ENCODE peak calls at places on chromosomes 7 and 10, in four cellular contexts. H is AG10803, Q is neural progenitor cell, G is tibial artery. C is an unnamed sample.

GRCh38 chr7:154484406-154484805 is 432.2 kb downstream of the DPP6 start:
- DNase-seq in G (no peak), Q (peak; percentile 38), H (no peak), C (no peak)

GRCh38 chr10:126749030-126749655 is 78.7 kb upstream of the C10orf90 start:
- DNase-seq in H (peak; percentile 82), Q (peak; percentile 90), G (no peak), C (peak; percentile 79)

GRCh38 chr7:30164567-30164966 is 29.8 kb downstream of the MTURN start:
- DNase-seq in G (no peak), H (peak; percentile 65), Q (peak; percentile 67), C (peak; percentile 81)

GRCh38 chr7:83456413-83456812 is 192.5 kb downstream of the SEMA3E start:
- DNase-seq in G (no peak), H (no peak), Q (no peak), C (no peak)

GRCh38 chr7:26681819-26682418 is 182.5 kb downstream of the SKAP2 start:
- DNase-seq in G (no peak), H (peak; percentile 19), Q (no peak), C (peak; percentile 29)

GRCh38 chr10:59027975-59028640 is 148.3 kb upstream of the PHYHIPL start:
- DNase-seq in G (no peak), H (peak; percentile 66), Q (no peak), C (peak; percentile 29)

GRCh38 chr10:104311184-104311720 is 27.0 kb downstream of the ITPRIP start:
- DNase-seq in H (no peak), G (no peak), Q (no peak), C (no peak)

GRCh38 chr7:46881507-46882127 is 700.3 kb downstream of the TNS3 start:
- DNase-seq in G (no peak), H (no peak), Q (peak; percentile 2), C (peak; percentile 68)

GRCh38 chr7:64628721-64629120 is 37.2 kb upstream of the ZNF107 start:
- DNase-seq in H (no peak), Q (no peak), G (no peak), C (peak; percentile 51)

GRCh38 chr7:27636326-27637006 is 26.2 kb downstream of the HIBADH start:
- DNase-seq in Q (peak; percentile 65), H (peak; percentile 38), G (no peak), C (no peak)

GRCh38 chr7:50068850-50069551 is 24.0 kb downstream of the ZPBP start:
- DNase-seq in H (peak; percentile 51), G (no peak), Q (no peak), C (peak; percentile 76)

GRCh38 chr7:153835712-153836265 is 216.4 kb upstream of the DPP6 start:
- DNase-seq in Q (no peak), G (no peak), H (no peak), C (no peak)

GRCh38 chr7:23689165-23689564 is 9.2 kb downstream of the FAM221A start:
- DNase-seq in H (no peak), Q (no peak), G (no peak), C (no peak)

GRCh38 chr10:31708513-31708912 is 220.1 kb downstream of the ARHGAP12 start:
- DNase-seq in Q (peak; percentile 22), H (no peak), G (no peak), C (no peak)

GRCh38 chr10:122500194-122500593 is 38.8 kb downstream of the HTRA1 start:
- DNase-seq in H (no peak), Q (no peak), G (no peak), C (no peak)

GRCh38 chr7:127838816-127839415 is 186.9 kb downstream of the SND1 start:
- DNase-seq in Q (no peak), G (no peak), H (no peak), C (no peak)

GRCh38 chr7:26410156-26410555 is 118.5 kb downstream of the SNX10 start:
- DNase-seq in Q (peak; percentile 20), H (no peak), G (no peak), C (no peak)

GRCh38 chr10:125160856-125161569 is 650 bp upstream of the CTBP2 start:
- DNase-seq in G (peak; percentile 91), Q (peak; percentile 97), H (peak; percentile 79), C (peak; percentile 69)

GRCh38 chr7:22001345-22002004 is 55.8 kb upstream of the CDCA7L start:
- DNase-seq in H (peak; percentile 81), G (no peak), Q (peak; percentile 51), C (peak; percentile 92)

GRCh38 chr7:148299335-148299734 is 291.2 kb upstream of the C7orf33 start:
- DNase-seq in Q (no peak), H (no peak), G (no peak), C (no peak)

GRCh38 chr10:105840288-105840770 is 1199.2 kb downstream of the SORCS3 start:
- DNase-seq in Q (no peak), H (no peak), G (no peak), C (no peak)

GRCh38 chr10:70106958-70107791 is 25.4 kb downstream of the AIFM2 start:
- DNase-seq in Q (peak; percentile 76), H (no peak), G (no peak), C (no peak)

GRCh38 chr7:41942468-41943097 is 239.7 kb upstream of the INHBA start:
- DNase-seq in G (no peak), H (no peak), Q (peak; percentile 16), C (no peak)

GRCh38 chr7:17371656-17372524 is 73.4 kb downstream of the AHR start:
- DNase-seq in G (no peak), H (peak; percentile 97), Q (no peak), C (peak; percentile 97)

GRCh38 chr10:91467114-91467513 is 57.0 kb downstream of the HECTD2 start:
- DNase-seq in Q (no peak), H (no peak), G (no peak), C (no peak)

GRCh38 chr7:150311711-150312110 is 11.4 kb upstream of the LRRC61 start:
- DNase-seq in H (peak; percentile 36), Q (no peak), G (no peak), C (no peak)

GRCh38 chr10:91909178-91909677 is at the start of gene FGFBP3:
- DNase-seq in H (peak; percentile 26), G (no peak), Q (peak; percentile 85), C (peak; percentile 21)

GRCh38 chr7:55105952-55106351 is 87.1 kb downstream of the EGFR start:
- DNase-seq in Q (no peak), H (no peak), G (no peak), C (no peak)

GRCh38 chr7:55108818-55109217 is 90.0 kb downstream of the EGFR start:
- DNase-seq in G (no peak), H (no peak), Q (no peak), C (peak; percentile 52)

GRCh38 chr7:55108401-55108800 is 89.6 kb downstream of the EGFR start:
- DNase-seq in G (no peak), Q (no peak), H (peak; percentile 36), C (peak; percentile 44)

GRCh38 chr7:55109384-55110167 is 90.8 kb downstream of the EGFR start:
- DNase-seq in H (no peak), Q (no peak), G (no peak), C (peak; percentile 99)

GRCh38 chr7:55107946-55108345 is 89.1 kb downstream of the EGFR start:
- DNase-seq in G (no peak), H (no peak), Q (no peak), C (peak; percentile 75)
- TF ChIP-seq CTCF in G (no peak), H (no peak), Q (no peak), C (no peak)

DNA sequence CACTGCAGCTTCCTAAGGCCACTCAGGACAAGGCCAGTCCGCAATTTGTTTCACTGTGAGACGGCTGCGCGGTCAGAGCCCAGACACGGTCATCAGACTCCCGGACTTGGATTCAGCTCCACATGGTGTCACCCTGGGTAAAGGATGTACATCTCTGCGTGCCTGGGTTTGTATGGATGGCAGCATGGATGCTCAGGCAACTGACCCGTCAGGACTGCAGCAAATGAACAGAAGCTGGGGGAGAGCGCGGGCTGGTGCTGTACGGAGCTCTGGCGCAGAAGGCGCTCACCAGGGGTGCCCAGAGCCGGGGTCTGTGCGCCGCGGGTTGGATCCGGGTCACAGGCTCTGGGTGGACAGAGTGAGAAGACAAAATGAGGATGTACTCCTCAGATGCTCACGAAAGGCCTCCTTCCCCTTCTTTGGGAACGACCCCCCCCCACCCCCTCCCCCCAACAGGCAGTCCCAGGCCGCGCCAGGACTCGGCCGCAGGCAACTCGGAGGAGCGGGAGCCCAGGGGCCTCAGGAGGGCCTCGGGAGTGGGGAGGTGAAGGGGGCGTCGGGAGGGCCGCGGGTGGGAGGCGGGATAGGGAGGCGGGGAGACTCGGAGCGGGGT is 92.4 kb downstream of the CXCL12 start:
- DNase-seq in H (no peak), G (no peak), Q (peak; percentile 52), C (no peak)
- H3K4me3 ChIP-seq in H (no peak overlapping the region), G (no peak overlapping the region), Q (peak overlapping the region; percentile 32), C (no peak overlapping the region)

DNA sequence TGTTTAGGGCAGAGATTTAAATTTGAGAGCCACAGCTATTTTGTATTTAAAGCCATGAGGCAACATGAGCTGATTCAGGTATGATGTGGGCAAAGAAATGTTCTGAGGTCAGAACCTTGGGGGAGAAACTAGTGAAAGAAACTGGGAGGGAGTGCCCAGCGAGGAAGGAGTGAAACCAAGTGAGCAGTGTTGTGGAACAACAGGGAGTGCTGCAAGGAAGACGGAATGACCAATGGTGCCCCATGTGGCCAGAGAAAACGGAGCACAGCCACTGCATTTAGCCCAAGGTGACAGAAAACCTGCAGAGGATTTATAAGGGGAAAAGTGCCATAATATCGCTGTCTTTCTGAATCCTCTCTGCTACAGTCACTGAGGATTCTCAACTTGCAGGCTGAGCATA is 777.2 kb downstream of the CCSER2 start:
- DNase-seq in Q (peak; percentile 26), G (no peak), H (no peak), C (no peak)
- TF ChIP-seq CTCF in Q (peak; percentile 48), G (no peak), H (no peak), C (no peak)

GRCh38 chr10:132590752-132591121 is 53.1 kb downstream of the INPP5A start:
- DNase-seq in G (peak; percentile 61), H (no peak), Q (no peak), C (no peak)

GRCh38 chr10:132589681-132590080 is 52.1 kb downstream of the INPP5A start:
- DNase-seq in Q (no peak), H (no peak), G (no peak), C (no peak)

GRCh38 chr10:132590094-132590751 is 52.6 kb downstream of the INPP5A start:
- DNase-seq in G (peak; percentile 64), Q (no peak), H (no peak), C (no peak)

GRCh38 chr10:132592790-132593788 is 55.5 kb downstream of the INPP5A start:
- DNase-seq in H (no peak), Q (no peak), G (peak; percentile 52), C (no peak)

DNA sequence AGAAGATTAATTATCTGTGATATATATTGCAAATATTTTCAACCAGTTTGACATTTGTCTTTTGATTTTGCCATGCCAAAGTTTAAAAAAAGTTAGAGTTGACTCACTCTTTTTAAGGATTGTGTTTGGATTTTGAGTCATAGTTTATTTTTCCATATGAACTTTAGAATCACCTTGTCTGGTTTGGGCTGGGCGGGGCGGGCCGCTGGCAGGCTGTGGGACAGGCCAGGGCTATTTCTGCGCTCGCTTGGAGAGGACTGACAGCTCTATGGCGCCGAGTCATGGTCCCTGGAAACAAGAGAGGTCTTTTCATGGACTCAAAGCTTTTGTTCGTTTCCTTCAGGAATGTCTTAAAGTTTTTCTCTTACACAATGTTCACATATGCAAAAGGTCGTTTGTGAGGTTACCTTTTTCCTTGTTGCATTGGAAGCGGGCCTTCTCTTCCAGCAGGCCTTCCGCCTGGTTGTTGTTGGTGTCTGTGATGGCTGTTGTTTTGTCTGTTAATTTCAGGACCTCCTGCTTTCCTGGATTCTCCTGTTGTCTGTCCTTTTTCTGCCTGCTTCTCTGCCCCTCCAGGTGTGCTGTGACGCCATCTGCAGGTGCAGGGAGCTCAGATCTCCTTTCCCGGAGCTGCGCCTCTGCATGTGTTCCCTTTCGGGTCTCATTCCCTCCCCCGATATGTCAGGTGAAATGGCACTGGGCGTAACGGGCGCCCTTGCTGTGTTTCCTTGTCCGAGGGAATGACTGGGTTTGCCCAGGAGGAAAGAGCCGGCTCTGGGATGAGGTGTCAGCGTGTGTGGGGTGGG is 53.8 kb downstream of the INPP5A start:
- DNase-seq in H (peak; percentile 28), Q (no peak), G (peak; percentile 93), C (peak; percentile 86)
- H3K4me3 ChIP-seq in H (no peak overlapping the region), Q (no peak overlapping the region), G (peak overlapping the region; percentile 20), C (no peak overlapping the region)

GRCh38 chr10:12949248-12949647 is 52.3 kb downstream of the CCDC3 start:
- DNase-seq in Q (no peak), H (no peak), G (no peak), C (no peak)
- TF ChIP-seq CTCF in Q (peak; percentile 31), H (no peak), G (no peak), C (peak; percentile 25)